ENCODE peak calls at places on chromosomes 12 and 14, in five cellular contexts. A is transverse colon; U is endothelial cell; O is AG04450; P is CD8-positive, alpha-beta T cell. K is an unnamed sample.

GRCh38 chr12:51932218-51933076 is 19.1 kb upstream of the ACVR1B start:
- DNase-seq in A (no peak), P (no peak), O (no peak), U (no peak), K (no peak)

GRCh38 chr12:11307143-11307542 is 3.1 kb downstream of the PRB4 start:
- DNase-seq in P (no peak), U (no peak), O (no peak), A (no peak), K (no peak)

GRCh38 chr12:130993759-130994670 is 40.3 kb downstream of the ADGRD1 start:
- DNase-seq in U (no peak), A (no peak), O (no peak), P (no peak), K (no peak)

GRCh38 chr12:4269279-4269991 is 4.1 kb upstream of the CCND2 start:
- DNase-seq in U (peak), A (peak), O (no peak), P (peak), K (no peak)

GRCh38 chr12:49253033-49253623 is 11.8 kb upstream of the TUBA1C start:
- DNase-seq in P (no peak), A (no peak), U (no peak), O (no peak), K (no peak)

GRCh38 chr14:33567003-33567735 is 383.7 kb downstream of the EGLN3 start:
- DNase-seq in O (no peak), U (no peak), A (no peak), P (no peak), K (no peak)

GRCh38 chr14:100537701-100538565 is 49.3 kb downstream of the BEGAIN start:
- DNase-seq in P (peak), A (peak), O (no peak), U (no peak), K (no peak)

GRCh38 chr12:107318804-107319535 is 225.6 kb upstream of the CRY1 start:
- DNase-seq in U (peak), A (peak), P (peak), O (no peak), K (no peak)

GRCh38 chr14:63045612-63046320 is 508 bp upstream of the KCNH5 start:
- DNase-seq in A (no peak), P (no peak), O (peak), U (peak), K (no peak)

GRCh38 chr12:114729731-114730130 is 45.8 kb upstream of the TBX3 start:
- DNase-seq in U (no peak), A (no peak), O (no peak), P (no peak), K (no peak)

GRCh38 chr12:113425960-113426453 is 3.8 kb downstream of the SDSL start:
- DNase-seq in U (no peak), A (no peak), O (no peak), P (no peak), K (no peak)

GRCh38 chr12:120358412-120359158 is 10.4 kb downstream of the MSI1 start:
- DNase-seq in O (no peak), P (no peak), U (no peak), A (no peak), K (no peak)

GRCh38 chr12:94689002-94689645 is 38.8 kb upstream of the TMCC3 start:
- DNase-seq in P (no peak), O (no peak), A (no peak), U (no peak), K (no peak)

GRCh38 chr12:95322335-95322734 is 104.7 kb downstream of the VEZT start:
- DNase-seq in U (no peak), P (no peak), O (no peak), A (no peak), K (no peak)

GRCh38 chr12:13223176-13223806 is 26.8 kb downstream of the EMP1 start:
- DNase-seq in O (peak), P (no peak), A (no peak), U (no peak), K (peak)

GRCh38 chr12:19480459-19480858 is 41.2 kb downstream of the AEBP2 start:
- DNase-seq in A (no peak), U (no peak), O (no peak), P (no peak), K (no peak)

GRCh38 chr14:104297721-104298401 is 159.5 kb downstream of the KIF26A start:
- DNase-seq in U (no peak), P (no peak), O (no peak), A (no peak), K (no peak)

GRCh38 chr12:96471368-96472040 is 17.9 kb upstream of the CFAP54 start:
- DNase-seq in U (no peak), P (no peak), A (no peak), O (no peak), K (no peak)

GRCh38 chr12:19421503-19422282 is 17.6 kb upstream of the AEBP2 start:
- DNase-seq in U (no peak), P (no peak), O (no peak), A (no peak), K (no peak)

GRCh38 chr14:64757601-64758000 is 53.4 kb downstream of the PLEKHG3 start:
- DNase-seq in U (no peak), O (no peak), A (no peak), P (no peak), K (no peak)
- TF ChIP-seq CTCF in U (no peak), O (no peak), A (no peak), P (no peak), K (no peak)

DNA sequence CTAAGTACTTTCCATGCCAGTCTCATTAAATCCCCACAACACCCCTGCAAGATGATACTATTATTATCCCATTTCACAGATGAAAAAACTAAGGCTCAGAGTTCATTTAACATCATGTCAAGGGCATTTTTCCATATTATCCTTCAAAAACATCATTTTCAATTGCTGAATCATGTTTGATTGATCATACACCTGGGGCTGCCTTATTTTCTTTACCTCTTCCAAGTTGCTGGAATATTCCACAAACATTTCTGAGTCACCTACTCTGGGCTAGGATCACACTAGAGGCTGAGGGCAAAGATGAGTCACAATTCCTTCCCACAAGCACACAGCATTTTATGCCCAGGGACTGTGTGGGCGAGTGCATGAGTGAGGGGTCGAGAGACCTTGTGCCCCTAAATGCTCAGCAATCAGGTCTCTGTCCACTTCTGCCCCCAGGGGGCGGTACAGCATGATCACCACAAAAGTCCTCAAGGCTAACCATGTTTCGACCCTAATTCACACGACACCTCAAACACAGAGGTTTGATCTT is 14.1 kb upstream of the TMEM119 start:
- DNase-seq in U (peak), A (no peak), P (peak), O (no peak), K (peak)
- TF ChIP-seq CTCF in U (peak), A (peak), P (peak), O (peak), K (peak)

DNA sequence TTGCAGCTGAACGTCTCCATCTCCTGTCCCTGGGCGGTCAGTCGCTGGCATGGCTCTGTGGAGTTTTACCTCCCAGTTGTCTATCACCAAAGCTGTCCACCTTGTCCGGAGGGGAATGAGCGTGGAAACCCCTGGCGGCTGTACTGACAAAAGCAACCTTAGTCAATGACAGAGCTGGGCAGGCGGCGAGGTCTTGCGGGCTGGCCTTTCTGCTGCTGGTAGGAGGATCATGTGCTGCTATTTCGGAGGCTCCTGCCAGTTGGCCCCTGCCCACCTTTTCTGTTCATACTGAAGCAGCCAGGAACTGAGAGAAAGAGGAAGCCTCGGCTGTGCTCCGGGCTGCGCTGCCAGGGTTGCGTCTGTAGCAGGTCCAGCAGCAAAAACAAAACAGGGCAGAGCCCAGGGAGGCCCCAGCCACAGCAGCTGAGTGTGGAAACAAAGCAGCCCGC is 57.7 kb downstream of the HMGA2 start:
- DNase-seq in A (peak), O (no peak), P (no peak), U (peak), K (no peak)
- TF ChIP-seq CTCF in A (no peak), O (peak), P (no peak), U (no peak), K (peak)

DNA sequence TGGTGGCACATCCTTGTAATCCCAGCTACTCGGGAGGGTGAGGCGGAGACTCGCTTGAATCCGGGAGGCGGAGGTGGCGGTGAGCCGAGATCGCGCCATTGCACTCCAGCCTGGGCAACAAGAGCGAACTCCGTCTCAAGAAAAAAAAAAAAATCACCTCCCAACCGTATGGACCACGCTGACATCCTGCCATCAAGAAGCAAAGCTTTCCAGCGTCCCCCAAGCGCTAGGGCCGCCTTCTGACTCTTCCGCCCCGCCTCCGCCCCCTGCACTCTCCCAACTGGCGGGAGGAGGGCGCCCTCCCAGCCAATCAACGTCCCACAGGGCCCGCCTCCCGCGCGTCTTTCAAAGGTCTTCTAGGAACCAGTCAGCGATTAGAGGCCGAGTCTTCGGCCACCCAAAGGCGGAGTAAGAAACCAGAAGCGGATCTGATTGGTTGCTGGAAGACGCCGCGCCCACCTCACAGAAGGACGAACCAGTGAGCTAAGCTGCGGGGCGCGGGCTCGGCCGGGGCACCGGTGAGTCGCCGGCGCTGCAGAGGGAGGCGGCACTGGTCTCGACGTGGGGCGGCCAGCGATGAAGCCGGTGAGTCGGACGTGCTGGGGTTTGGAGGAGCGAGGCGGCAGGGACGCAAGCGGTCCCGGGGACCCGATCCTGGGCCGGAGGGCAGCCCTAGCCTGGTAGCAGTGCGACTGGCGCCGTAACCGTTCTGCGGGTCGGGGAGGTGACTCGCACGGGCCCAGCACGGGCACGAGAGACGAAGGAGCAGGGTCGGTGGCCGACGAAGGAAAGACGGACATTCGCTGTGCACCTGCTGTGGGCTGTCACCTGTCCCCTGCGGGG is at the start of gene CDKN3:
- DNase-seq in U (peak), A (peak), O (peak), P (peak), K (peak)
- TF ChIP-seq CTCF in U (peak), A (peak), O (peak), P (no peak), K (no peak)

DNA sequence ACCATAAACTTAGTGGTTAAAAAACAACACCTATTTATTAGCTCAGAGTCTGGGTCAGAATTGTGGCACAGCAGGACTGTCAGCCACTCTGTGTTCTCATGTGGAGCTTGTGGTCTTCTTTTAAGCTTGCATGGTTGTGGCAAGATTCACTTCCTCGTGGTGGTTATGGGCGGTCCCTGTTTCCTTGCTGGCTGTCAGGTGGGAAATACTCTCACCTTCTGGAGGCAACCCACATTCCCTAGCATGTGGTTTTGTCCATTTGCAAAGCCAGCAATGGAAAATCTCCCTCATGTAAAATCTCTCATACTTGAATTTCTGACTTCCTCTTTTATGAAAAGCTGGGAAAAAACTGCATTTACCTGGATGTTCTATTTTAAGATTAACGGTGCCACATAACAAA is 229.8 kb downstream of the ALX1 start:
- DNase-seq in O (no peak), U (no peak), P (no peak), A (no peak), K (no peak)
- TF ChIP-seq CTCF in O (no peak), U (no peak), P (no peak), A (no peak), K (no peak)

GRCh38 chr12:25119020-25119419 is 75.9 kb downstream of the DNAI7 start:
- DNase-seq in U (no peak), P (no peak), A (no peak), O (no peak), K (no peak)
- TF ChIP-seq CTCF in U (peak), P (no peak), A (no peak), O (no peak), K (peak)

DNA sequence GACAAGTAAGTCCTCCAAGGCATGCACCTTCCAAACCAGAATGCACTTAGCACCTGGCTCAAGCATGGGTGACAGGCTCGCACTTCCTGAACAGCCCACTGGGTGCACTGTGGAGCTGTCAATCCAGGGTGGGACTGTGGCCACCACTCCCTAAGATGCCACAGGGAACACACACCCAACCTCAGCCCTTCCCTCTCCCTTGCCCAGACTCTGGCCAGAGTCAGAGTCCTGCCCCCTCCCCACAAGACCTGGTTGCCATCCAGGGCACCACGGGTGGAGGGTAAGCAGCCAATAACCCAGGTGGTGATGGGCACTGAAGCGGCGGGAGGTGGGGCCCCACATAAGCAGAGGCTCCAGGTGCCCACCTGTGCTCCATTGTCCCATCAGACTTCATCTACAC is 160.6 kb downstream of the MYRFL start:
- DNase-seq in P (no peak), O (no peak), A (peak), U (no peak), K (no peak)
- TF ChIP-seq CTCF in P (no peak), O (peak), A (peak), U (peak), K (peak)

GRCh38 chr14:45940318-45940717 is 687.3 kb upstream of the MIS18BP1 start:
- DNase-seq in P (no peak), U (no peak), O (no peak), A (no peak), K (no peak)
- TF ChIP-seq CTCF in P (no peak), U (no peak), O (no peak), A (peak), K (no peak)

DNA sequence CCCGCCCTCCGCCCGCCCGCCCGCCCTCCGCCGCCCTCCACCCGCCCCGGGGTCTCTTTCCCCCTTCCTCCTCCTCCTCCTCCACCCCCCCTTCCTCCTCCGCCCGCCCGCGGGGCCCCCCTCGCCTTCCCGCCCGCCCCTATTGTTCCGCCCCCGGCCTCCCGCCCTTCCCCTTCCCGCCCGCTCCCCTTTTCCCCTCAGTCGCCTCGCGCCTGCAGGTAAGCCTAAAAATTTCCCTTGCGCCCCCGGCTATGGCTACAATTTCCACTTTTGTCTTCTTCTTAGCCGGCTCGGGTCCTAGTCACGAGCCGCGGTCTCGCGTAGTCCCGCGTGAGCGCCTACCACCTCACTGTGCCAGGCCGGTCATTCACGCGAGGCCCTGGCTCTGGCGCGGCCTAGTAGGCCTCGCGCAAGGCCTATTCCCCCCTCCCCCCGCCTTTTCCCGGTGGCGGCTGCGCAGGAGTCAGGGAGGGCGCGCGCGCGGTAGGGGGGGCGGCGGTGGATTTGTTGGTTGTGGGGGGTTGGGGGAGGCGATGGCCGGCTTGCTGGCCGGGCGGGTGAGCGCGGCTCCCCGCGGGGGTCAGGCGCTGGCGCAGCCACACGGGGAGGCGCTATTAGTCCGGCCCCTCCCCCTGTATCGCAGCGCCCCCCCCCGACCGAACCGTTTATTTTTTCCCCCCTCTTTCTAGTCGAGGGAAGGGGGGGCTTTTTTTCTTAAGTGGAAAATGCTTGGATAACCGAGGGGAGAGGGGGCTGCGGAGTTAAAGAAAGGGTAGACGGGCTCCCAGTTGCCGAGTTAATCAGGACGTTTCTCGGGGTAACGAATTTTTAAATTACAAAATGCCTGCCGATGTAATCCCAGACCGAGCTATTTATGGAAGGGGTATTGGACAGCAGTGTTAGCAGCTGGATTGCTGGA is 516 bp downstream of the PCBP2 start:
- DNase-seq in P (peak), A (peak), U (peak), O (peak), K (no peak)
- TF ChIP-seq CTCF in P (peak), A (peak), U (no peak), O (peak), K (peak)